ENCODE peak calls at places on chromosome 20, in five cellular contexts. B is lower lobe of right lung; O is heart left ventricle; N is CD8-positive, alpha-beta memory T cell; L is upper lobe of right lung. P is an unnamed sample. For H3K36me3 and H3K27me3, the result is how much of the 10 kb centered on the place peaks cover.

GRCh38 chr20:62953167-62953838 is 794 bp downstream of the SLC17A9 start:
- DNase-seq in B (peak), L (no peak), O (no peak), N (no peak), P (peak)

GRCh38 chr20:33281550-33282146 is 1.4 kb upstream of the BPIFB1 start:
- DNase-seq in O (no peak), N (no peak), L (no peak), B (no peak), P (no peak)

GRCh38 chr20:62551408-62552323 is 75.9 kb upstream of the GATA5 start:
- DNase-seq in L (no peak), B (no peak), O (no peak), N (no peak), P (peak)

GRCh38 chr20:433300-433975 is 25.3 kb downstream of the RBCK1 start:
- DNase-seq in L (no peak), N (peak), O (no peak), B (no peak), P (no peak)

GRCh38 chr20:5947276-5947675 is 3.1 kb downstream of the TRMT6 start:
- DNase-seq in N (no peak), B (peak), L (peak), O (no peak), P (no peak)

GRCh38 chr20:19806806-19807691 is 49.0 kb downstream of the RIN2 start:
- DNase-seq in N (no peak), O (no peak), L (no peak), B (no peak), P (no peak)

GRCh38 chr20:22312744-22313346 is 271.5 kb downstream of the FOXA2 start:
- DNase-seq in N (no peak), L (no peak), O (no peak), B (no peak), P (peak)

GRCh38 chr20:51862796-51863195 is 60.5 kb upstream of the SALL4 start:
- DNase-seq in O (no peak), B (no peak), N (no peak), L (no peak), P (no peak)

GRCh38 chr20:43843965-43844660 is 70.5 kb upstream of the TOX2 start:
- DNase-seq in B (no peak), O (no peak), L (no peak), N (no peak), P (no peak)

GRCh38 chr20:33859157-33859695 is 48.1 kb downstream of the CHMP4B start:
- DNase-seq in B (peak), L (no peak), O (no peak), N (peak), P (no peak)

GRCh38 chr20:2837561-2837960 is 2.9 kb downstream of the PCED1A start:
- DNase-seq in B (no peak), O (no peak), L (peak), N (no peak), P (no peak)

GRCh38 chr20:2838170-2838797 is 2.2 kb downstream of the PCED1A start:
- DNase-seq in B (no peak), L (peak), O (no peak), N (no peak), P (peak)

GRCh38 chr20:2839732-2840137 is 720 bp downstream of the PCED1A start:
- DNase-seq in O (no peak), B (no peak), L (no peak), N (no peak), P (no peak)

GRCh38 chr20:2840138-2840966 is at the start of the genes PCED1A and VPS16:
- DNase-seq in N (peak), B (peak), L (peak), O (peak), P (peak)

GRCh38 chr20:2838847-2839671 is 1.4 kb downstream of the PCED1A start:
- DNase-seq in L (peak), B (no peak), O (no peak), N (no peak), P (peak)
- H3K4me3 ChIP-seq in L (no peak), B (peak), O (no peak), N (peak), P (no peak)

GRCh38 chr20:46365483-46366215 is 40.8 kb downstream of the ELMO2 start:
- DNase-seq in N (peak), L (no peak), B (no peak), O (no peak), P (no peak)

GRCh38 chr20:46368902-46369268 is 37.5 kb downstream of the ELMO2 start:
- DNase-seq in L (no peak), B (no peak), N (no peak), O (no peak), P (no peak)

GRCh38 chr20:46367234-46367633 is 39.2 kb downstream of the ELMO2 start:
- DNase-seq in O (no peak), B (no peak), L (no peak), N (no peak), P (peak)

GRCh38 chr20:46366826-46367225 is 39.6 kb downstream of the ELMO2 start:
- DNase-seq in N (no peak), B (no peak), L (no peak), O (no peak), P (no peak)

GRCh38 chr20:46367967-46368901 is 38.2 kb downstream of the ELMO2 start:
- DNase-seq in B (no peak), N (no peak), L (no peak), O (no peak), P (no peak)
- H3K36me3 ChIP-seq in B (half or more), N (half or more), L (half or more), O (half or more), P (under half)

GRCh38 chr20:2659547-2659946 is 4.5 kb downstream of the IDH3B start:
- DNase-seq in L (no peak), N (no peak), O (no peak), B (no peak), P (no peak)

GRCh38 chr20:2657241-2657640 is 4.8 kb downstream of the NOP56 start:
- DNase-seq in B (no peak), N (no peak), L (no peak), O (no peak), P (no peak)

GRCh38 chr20:2657674-2658073 is 5.2 kb downstream of the NOP56 start:
- DNase-seq in B (no peak), L (no peak), N (no peak), O (no peak), P (no peak)

GRCh38 chr20:2656471-2657117 is 4.2 kb downstream of the NOP56 start:
- DNase-seq in O (no peak), L (no peak), B (no peak), N (no peak), P (no peak)

GRCh38 chr20:2658414-2659354 is 5.3 kb downstream of the IDH3B start:
- DNase-seq in B (no peak), O (no peak), N (no peak), L (no peak), P (no peak)
- H3K27me3 ChIP-seq in B (under half), O (under half), N (under half), L (under half), P (under half)

GRCh38 chr20:57140416-57140965 is 126.0 kb downstream of the BMP7 start:
- DNase-seq in N (no peak), B (no peak), O (no peak), L (no peak), P (no peak)
- H3K4me3 ChIP-seq in N (no peak), B (no peak), O (no peak), L (no peak), P (no peak)

GRCh38 chr20:47269309-47270165 is 87.0 kb downstream of the ZMYND8 start:
- DNase-seq in L (no peak), O (no peak), B (no peak), N (no peak), P (no peak)

GRCh38 chr20:47274449-47275108 is 81.9 kb downstream of the ZMYND8 start:
- DNase-seq in L (no peak), B (no peak), N (no peak), O (no peak), P (no peak)

GRCh38 chr20:47272893-47273590 is 83.5 kb downstream of the ZMYND8 start:
- DNase-seq in O (no peak), B (no peak), N (peak), L (no peak), P (peak)

GRCh38 chr20:47273591-47274235 is 82.8 kb downstream of the ZMYND8 start:
- DNase-seq in L (no peak), N (no peak), O (no peak), B (no peak), P (no peak)

DNA sequence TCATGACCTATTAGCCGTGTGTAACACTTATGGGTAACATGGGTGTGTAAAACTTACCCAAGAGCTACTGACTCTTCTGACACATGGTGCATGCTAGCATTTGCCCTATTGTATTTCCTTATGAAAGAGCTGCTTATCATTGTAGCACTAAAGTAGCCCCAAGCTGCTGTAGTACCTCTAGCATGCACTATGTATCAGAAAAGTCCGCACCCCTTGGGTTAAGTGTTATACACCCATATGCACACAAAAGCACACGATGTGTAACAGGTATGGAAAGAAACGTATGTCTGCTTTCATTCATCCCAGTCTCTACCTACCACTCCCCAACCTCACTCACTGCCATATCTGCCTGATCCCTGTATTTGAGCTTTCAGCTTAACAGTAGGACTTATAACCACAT is 85.3 kb downstream of the ZMYND8 start:
- DNase-seq in N (no peak), B (no peak), L (no peak), O (no peak), P (no peak)
- H3K36me3 ChIP-seq in N (under half), B (half or more), L (half or more), O (under half), P (under half)

GRCh38 chr20:38725458-38725958 is 1.2 kb downstream of the SLC32A1 start:
- DNase-seq in L (no peak), N (no peak), O (no peak), B (no peak), P (no peak)
- H3K27me3 ChIP-seq in L (half or more), N (half or more), O (half or more), B (half or more), P (half or more)

GRCh38 chr20:13661070-13661687 is 22.4 kb upstream of the TASP1 start:
- DNase-seq in O (no peak), B (no peak), L (no peak), N (no peak), P (no peak)
- H3K4me3 ChIP-seq in O (no peak), B (no peak), L (no peak), N (no peak), P (no peak)

GRCh38 chr20:38752029-38752428 is 3.8 kb downstream of the ACTR5 start:
- DNase-seq in B (no peak), L (no peak), O (no peak), N (no peak), P (no peak)
- H3K36me3 ChIP-seq in B (half or more), L (under half), O (under half), N (under half), P (under half)

GRCh38 chr20:50409495-50409894 is 100.7 kb upstream of the PTPN1 start:
- DNase-seq in N (no peak), O (no peak), B (no peak), L (no peak), P (no peak)
- H3K27me3 ChIP-seq in N (under half), O (under half), B (under half), L (under half), P (under half)